ENCODE peak calls at places on chromosome 15, in eight cellular contexts. K is neuronal stem cell, Z is NT2/D1, J is MM.1S, D is neural progenitor cell, Y is mesendoderm, F is fibroblast of lung, L is endothelial cell of umbilical vein. N is an unnamed sample.

GRCh38 chr15:75725021-75725718 is 12.5 kb upstream of the CSPG4 start:
- DNase-seq in Y (no peak), K (no peak), F (no peak), Z (no peak), D (no peak), J (no peak), L (no peak), N (peak; percentile 63)

GRCh38 chr15:53884441-53884840 is 93.8 kb upstream of the UNC13C start:
- DNase-seq in Y (peak; percentile 7), F (no peak), K (no peak), D (no peak), L (no peak), J (no peak), Z (no peak), N (no peak)

GRCh38 chr15:66566963-66567531 is 1.2 kb upstream of the LCTL start:
- DNase-seq in K (peak; percentile 78), Y (peak; percentile 92), J (peak; percentile 59), Z (peak; percentile 81), D (peak; percentile 93), L (peak; percentile 67), F (peak; percentile 70), N (no peak)

GRCh38 chr15:58704155-58704825 is 45.2 kb downstream of the ADAM10 start:
- DNase-seq in K (no peak), Z (no peak), Y (no peak), L (no peak), F (no peak), J (no peak), D (no peak), N (no peak)

GRCh38 chr15:84911879-84912660 is 27.6 kb downstream of the SLC28A1 start:
- DNase-seq in Z (no peak), J (peak; percentile 17), Y (no peak), D (no peak), K (no peak), L (peak; percentile 99), F (peak; percentile 99), N (peak; percentile 97)

GRCh38 chr15:50641318-50641717 is 45.3 kb downstream of the TRPM7 start:
- DNase-seq in F (no peak), L (no peak), K (no peak), Z (no peak), J (no peak), D (no peak), Y (no peak), N (no peak)

GRCh38 chr15:74443100-74443909 is 9.5 kb upstream of the SEMA7A start:
- DNase-seq in Z (no peak), F (peak; percentile 88), L (peak; percentile 26), D (peak; percentile 41), J (no peak), K (no peak), Y (no peak), N (no peak)

GRCh38 chr15:51193979-51194378 is 99.3 kb upstream of the TNFAIP8L3 start:
- DNase-seq in Y (no peak), Z (no peak), J (no peak), L (no peak), F (no peak), K (no peak), D (no peak), N (no peak)

GRCh38 chr15:69096197-69096596 is 64.2 kb upstream of the GLCE start:
- DNase-seq in Z (no peak), K (no peak), J (no peak), F (no peak), D (no peak), Y (no peak), L (no peak), N (no peak)

GRCh38 chr15:92111756-92112155 is 258.2 kb downstream of the SLCO3A1 start:
- DNase-seq in F (no peak), K (no peak), D (no peak), L (no peak), Z (no peak), J (no peak), Y (no peak), N (no peak)

GRCh38 chr15:74808840-74809229 is 3.8 kb upstream of the LMAN1L start:
- DNase-seq in Y (peak; percentile 67), D (peak; percentile 72), L (no peak), Z (no peak), J (no peak), F (no peak), K (no peak), N (no peak)

GRCh38 chr15:63587527-63587926 is 9.7 kb upstream of the FBXL22 start:
- DNase-seq in F (peak; percentile 37), K (no peak), J (no peak), L (peak; percentile 36), Z (no peak), Y (no peak), D (no peak), N (no peak)

GRCh38 chr15:90690585-90690984 is 26.6 kb upstream of the BLM start:
- DNase-seq in F (no peak), Y (no peak), D (no peak), J (no peak), L (no peak), Z (no peak), K (no peak), N (no peak)

GRCh38 chr15:69623521-69624513 is 171.2 kb downstream of the RPLP1 start:
- DNase-seq in Y (no peak), F (no peak), J (no peak), L (no peak), Z (no peak), D (no peak), K (no peak), N (no peak)

DNA sequence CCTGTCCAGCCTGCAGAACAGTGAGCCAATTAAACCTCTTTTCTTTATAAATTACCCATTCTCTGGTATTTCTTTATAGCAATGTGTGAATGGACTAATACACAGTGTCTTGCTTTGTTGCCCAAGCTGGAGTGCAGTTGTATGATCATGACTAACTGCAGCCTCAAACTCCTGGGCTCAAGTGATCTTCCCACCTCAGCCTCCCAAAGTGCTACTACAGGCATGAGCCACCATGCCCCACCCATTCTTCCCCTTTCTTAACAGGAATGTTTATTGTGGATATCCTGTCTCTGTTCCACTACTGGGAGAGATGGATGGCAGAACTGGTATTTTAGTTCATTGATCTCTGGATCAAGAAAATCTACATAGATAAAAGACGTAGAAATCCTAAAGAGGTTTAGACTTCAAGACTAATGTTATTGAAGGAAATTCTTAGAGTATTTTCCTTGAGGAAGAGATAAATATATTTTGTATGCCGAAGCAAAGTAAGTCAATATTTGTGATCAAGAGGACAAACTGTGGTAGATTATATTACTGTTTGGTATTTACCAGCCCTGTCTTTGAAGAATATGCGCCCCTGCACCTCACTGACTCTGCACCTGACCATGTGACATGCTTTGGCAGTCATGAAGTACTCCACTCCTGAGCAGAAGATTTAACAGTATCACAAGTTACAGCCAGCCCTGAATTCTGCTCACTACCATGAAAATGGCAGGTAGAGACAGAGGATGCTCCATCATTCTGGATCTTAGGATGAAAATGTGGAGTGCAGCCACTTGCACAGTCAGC is 42.9 kb downstream of the UACA start:
- DNase-seq in F (no peak), Z (no peak), Y (peak; percentile 32), J (no peak), K (no peak), D (no peak), L (no peak), N (no peak)
- H3K36me3 ChIP-seq in F (peaks cover 2% of the 10 kb centered on the region), Z (no peaks in the 10 kb centered on the region), Y (no peaks in the 10 kb centered on the region), J (no peaks in the 10 kb centered on the region), K (no peaks in the 10 kb centered on the region), D (no peaks in the 10 kb centered on the region), L (no peaks in the 10 kb centered on the region), N (no peaks in the 10 kb centered on the region)

GRCh38 chr15:35067501-35068347 is 17.4 kb downstream of the NANOGP8 start:
- DNase-seq in K (no peak), Z (no peak), L (no peak), Y (peak; percentile 11), D (no peak), F (no peak), J (no peak), N (no peak)
- H3K9ac ChIP-seq in K (no peak overlapping the region), Z (no peak overlapping the region), L (no peak overlapping the region), Y (no peak overlapping the region), D (no peak overlapping the region), F (no peak overlapping the region), J (no peak overlapping the region), N (no peak overlapping the region)

GRCh38 chr15:88624971-88625290 is 3.8 kb downstream of the AEN start:
- DNase-seq in Y (no peak), D (no peak), K (no peak), Z (no peak), F (no peak), J (no peak), L (no peak), N (no peak)
- H3K36me3 ChIP-seq in Y (peaks cover 24% of the 10 kb centered on the region), D (no peaks in the 10 kb centered on the region), K (peaks cover 75% of the 10 kb centered on the region), Z (peaks cover 83% of the 10 kb centered on the region), F (peaks cover 28% of the 10 kb centered on the region), J (peaks cover 20% of the 10 kb centered on the region), L (peaks cover 21% of the 10 kb centered on the region), N (peaks cover 14% of the 10 kb centered on the region)

GRCh38 chr15:57494575-57494974 is 97.1 kb upstream of the MYZAP start:
- DNase-seq in K (no peak), J (no peak), L (no peak), Y (no peak), D (no peak), Z (no peak), F (no peak), N (no peak)
- H3K9ac ChIP-seq in K (no peak overlapping the region), J (no peak overlapping the region), L (no peak overlapping the region), Y (no peak overlapping the region), D (no peak overlapping the region), Z (no peak overlapping the region), F (no peak overlapping the region), N (no peak overlapping the region)

GRCh38 chr15:81948751-81949150 is 97.1 kb downstream of the MEX3B start:
- DNase-seq in J (peak; percentile 84), D (no peak), Y (no peak), L (no peak), F (no peak), K (no peak), Z (no peak), N (no peak)
- H3K36me3 ChIP-seq in J (no peaks in the 10 kb centered on the region), D (no peaks in the 10 kb centered on the region), Y (no peaks in the 10 kb centered on the region), L (no peaks in the 10 kb centered on the region), F (no peaks in the 10 kb centered on the region), K (no peaks in the 10 kb centered on the region), Z (peaks cover 6% of the 10 kb centered on the region), N (no peaks in the 10 kb centered on the region)

DNA sequence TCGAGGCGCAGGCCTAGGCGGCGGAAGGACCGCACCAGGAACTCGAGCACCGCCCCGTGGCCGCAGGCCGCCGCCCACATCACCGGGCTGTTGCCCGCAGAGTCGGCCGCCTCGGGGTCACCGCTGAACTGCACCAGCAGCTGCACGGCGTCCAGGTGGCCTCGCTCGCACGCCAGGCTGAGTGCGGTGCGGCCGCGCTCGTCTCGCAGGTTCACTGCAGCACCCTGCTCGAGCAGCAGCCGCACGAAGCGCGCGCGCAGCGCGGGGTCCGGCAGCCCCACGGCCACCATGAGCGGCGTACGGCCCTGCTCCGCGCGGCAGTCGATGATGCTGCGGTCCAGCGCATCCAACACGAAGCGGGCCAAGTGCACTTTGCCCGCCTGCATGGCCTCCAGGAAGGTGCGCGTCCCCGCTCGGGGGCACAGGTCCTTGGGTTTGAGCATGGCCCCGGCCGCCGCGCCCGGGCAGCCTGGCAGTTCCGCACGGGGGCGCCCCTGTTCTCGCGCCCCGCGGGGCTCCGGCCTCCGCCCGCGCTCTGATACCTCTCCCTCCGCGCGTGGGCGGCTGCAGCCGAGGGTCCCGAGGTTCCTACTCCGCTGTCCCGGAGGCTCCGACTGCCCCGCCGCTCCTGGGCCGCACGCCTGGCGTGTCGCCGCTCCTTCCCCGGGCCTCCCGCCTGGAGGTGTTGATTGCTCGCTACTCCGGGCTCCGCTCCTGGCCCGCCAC is 557 bp downstream of the ANKRD63 start:
- DNase-seq in J (no peak), F (peak; percentile 24), K (no peak), L (peak; percentile 31), D (peak; percentile 84), Y (peak; percentile 61), Z (no peak), N (no peak)
- H3K9ac ChIP-seq in J (peak overlapping the region; percentile 10), F (no peak overlapping the region), K (peak overlapping the region; percentile 86), L (no peak overlapping the region), D (no peak overlapping the region), Y (peak overlapping the region; percentile 44), Z (peak overlapping the region; percentile 83), N (no peak overlapping the region)

N was measured in kidney.